ENCODE peak calls at places on chromosomes 3 and 15, in five cellular contexts. F is pancreas; S is adipocyte; Z is CD8-positive, alpha-beta T cell; M is prostate gland. Y is an unnamed sample. For H3K36me3 and H3K4me1, the result is how much of the 10 kb centered on the place peaks cover.

GRCh38 chr3:18501679-18502343 is 76.7 kb upstream of the SATB1 start:
- DNase-seq in F (no peak), S (no peak), Z (no peak), M (no peak), Y (no peak)

GRCh38 chr3:196804775-196805174 is 62.9 kb upstream of the SENP5 start:
- DNase-seq in F (no peak), S (no peak), Z (no peak), M (no peak), Y (no peak)

GRCh38 chr3:141373768-141374526 is 5.6 kb downstream of the ZBTB38 start:
- DNase-seq in F (no peak), S (no peak), Z (no peak), M (no peak), Y (no peak)

GRCh38 chr3:89474333-89475130 is 367.1 kb downstream of the EPHA3 start:
- DNase-seq in F (no peak), S (no peak), Z (no peak), M (no peak), Y (no peak)

GRCh38 chr3:133492159-133492860 is 81.2 kb upstream of the CDV3 start:
- DNase-seq in F (no peak), S (no peak), Z (no peak), M (no peak), Y (no peak)

GRCh38 chr3:136838641-136839555 is 20.0 kb downstream of the SLC35G2 start:
- DNase-seq in F (no peak), S (peak), Z (no peak), M (no peak), Y (no peak)

GRCh38 chr3:46298871-46299607 is 54.9 kb upstream of the CCR2 start:
- DNase-seq in F (no peak), S (no peak), Z (no peak), M (no peak), Y (no peak)

GRCh38 chr3:162760789-162761188 is 1264.2 kb downstream of the OTOL1 start:
- DNase-seq in F (no peak), S (no peak), Z (no peak), M (no peak), Y (no peak)

GRCh38 chr15:88956906-88957305 is 43.7 kb upstream of the MFGE8 start:
- DNase-seq in F (no peak), S (peak), Z (no peak), M (no peak), Y (no peak)

GRCh38 chr3:115658337-115659181 is 35.2 kb downstream of the GAP43 start:
- DNase-seq in F (peak), S (peak), Z (peak), M (peak), Y (peak)

GRCh38 chr3:17795733-17796132 is 53.3 kb upstream of the TBC1D5 start:
- DNase-seq in F (no peak), S (no peak), Z (no peak), M (no peak), Y (no peak)

GRCh38 chr3:197023998-197024651 is 5.5 kb downstream of the MELTF start:
- DNase-seq in F (no peak), S (no peak), Z (no peak), M (no peak), Y (no peak)

GRCh38 chr3:39189648-39190269 is 2.6 kb downstream of the XIRP1 start:
- DNase-seq in F (peak), S (peak), Z (peak), M (peak), Y (peak)

GRCh38 chr15:62262305-62262941 is 97.3 kb upstream of the C2CD4B start:
- DNase-seq in F (no peak), S (no peak), Z (no peak), M (no peak), Y (no peak)

GRCh38 chr15:95018888-95019545 is 787.7 kb downstream of the MCTP2 start:
- DNase-seq in F (no peak), S (peak), Z (no peak), M (no peak), Y (no peak)

GRCh38 chr15:27670481-27670880 is 428.6 kb downstream of the OCA2 start:
- DNase-seq in F (no peak), S (no peak), Z (no peak), M (no peak), Y (no peak)

GRCh38 chr3:43581343-43581742 is 40.5 kb downstream of the ANO10 start:
- DNase-seq in F (no peak), S (no peak), Z (no peak), M (no peak), Y (no peak)

GRCh38 chr15:42994546-42994945 is 74.0 kb upstream of the TTBK2 start:
- DNase-seq in F (no peak), S (peak), Z (no peak), M (no peak), Y (no peak)

GRCh38 chr15:67685008-67685599 is 140.2 kb upstream of the SKOR1 start:
- DNase-seq in F (no peak), S (peak), Z (no peak), M (no peak), Y (no peak)

GRCh38 chr3:122977645-122978466 is 49.7 kb downstream of the SEMA5B start:
- DNase-seq in F (no peak), S (peak), Z (no peak), M (no peak), Y (no peak)

GRCh38 chr3:191321019-191321767 is 8.0 kb upstream of the CCDC50 start:
- DNase-seq in F (no peak), S (no peak), Z (no peak), M (no peak), Y (no peak)

GRCh38 chr3:191320316-191320715 is 8.9 kb upstream of the CCDC50 start:
- DNase-seq in F (no peak), S (no peak), Z (no peak), M (no peak), Y (no peak)

GRCh38 chr3:191314109-191314728 is 15.0 kb upstream of the CCDC50 start:
- DNase-seq in F (no peak), S (no peak), Z (no peak), M (no peak), Y (no peak)

DNA sequence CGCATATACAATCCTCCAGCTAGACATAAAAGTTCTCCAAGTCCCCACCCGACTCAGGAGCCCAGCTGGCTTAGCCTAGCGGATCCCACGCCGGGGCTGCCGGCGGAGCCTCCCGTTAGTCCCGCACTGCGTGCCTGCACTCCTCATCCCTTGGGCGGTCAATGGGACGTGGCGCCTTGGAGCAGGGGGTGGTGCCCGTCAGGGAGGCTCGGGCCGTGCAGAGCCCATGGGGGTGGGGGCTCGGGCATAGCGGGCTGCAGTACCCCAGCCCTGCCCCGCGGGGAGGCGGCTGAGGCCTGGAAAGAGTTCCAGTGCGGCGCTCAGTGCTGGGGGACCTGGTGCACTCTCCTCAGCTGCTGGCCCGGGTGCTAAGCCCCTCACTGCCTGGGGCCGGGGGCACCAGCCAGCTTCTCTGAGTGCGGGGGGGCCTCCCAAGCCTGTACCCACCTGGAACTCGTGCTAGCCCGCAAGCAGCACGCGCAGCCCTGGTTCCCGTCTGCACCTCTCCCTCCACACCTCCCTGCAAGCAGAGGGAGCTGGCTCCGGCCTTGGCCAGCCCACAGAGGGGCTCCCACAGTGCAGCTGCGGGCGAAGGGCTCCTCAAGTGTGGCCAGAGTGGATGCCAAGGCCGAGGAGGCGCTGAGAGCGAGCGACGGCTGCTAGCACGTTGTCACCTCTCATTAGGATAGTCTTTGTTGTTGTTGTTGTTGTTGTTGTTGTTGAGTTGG is 12.2 kb upstream of the CCDC50 start:
- DNase-seq in F (no peak), S (no peak), Z (no peak), M (no peak), Y (no peak)
- H3K36me3 ChIP-seq in F (under half), S (under half), Z (under half), M (under half), Y (under half)

GRCh38 chr15:64017082-64017588 is 29.1 kb downstream of the DAPK2 start:
- DNase-seq in F (no peak), S (peak), Z (no peak), M (no peak), Y (no peak)
- H3K4me1 ChIP-seq in F (under half), S (under half), Z (under half), M (under half), Y (half or more)

DNA sequence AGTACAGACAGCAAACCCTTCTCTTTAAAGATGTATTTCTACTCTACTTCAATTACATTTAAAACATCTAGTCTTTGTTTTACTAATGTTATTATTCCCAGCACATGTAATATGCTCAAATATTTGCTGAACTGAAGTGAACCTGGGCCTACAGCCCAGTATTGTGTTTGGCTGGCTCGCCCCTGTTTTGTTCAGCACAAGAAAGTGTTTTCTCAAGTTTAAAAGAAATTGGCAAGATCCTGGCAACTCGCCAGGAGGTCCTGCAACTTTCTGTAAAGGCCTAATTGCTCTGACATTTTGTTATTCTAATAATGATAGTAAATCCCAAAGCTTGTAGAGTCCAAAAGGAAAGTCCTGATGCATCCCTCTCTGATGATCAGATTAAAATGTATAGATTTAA is 35.9 kb upstream of the TMOD3 start:
- DNase-seq in F (peak), S (peak), Z (no peak), M (peak), Y (peak)
- H3K36me3 ChIP-seq in F (under half), S (under half), Z (under half), M (under half), Y (under half)

GRCh38 chr15:73950479-73951043 is 24.3 kb downstream of the LOXL1 start:
- DNase-seq in F (no peak), S (no peak), Z (no peak), M (no peak), Y (no peak)

GRCh38 chr15:73947651-73948050 is 21.4 kb downstream of the LOXL1 start:
- DNase-seq in F (no peak), S (no peak), Z (no peak), M (no peak), Y (no peak)

GRCh38 chr15:73948396-73948795 is 22.1 kb downstream of the LOXL1 start:
- DNase-seq in F (no peak), S (no peak), Z (no peak), M (no peak), Y (no peak)

GRCh38 chr15:73949496-73949895 is 23.2 kb downstream of the LOXL1 start:
- DNase-seq in F (no peak), S (no peak), Z (no peak), M (no peak), Y (no peak)

DNA sequence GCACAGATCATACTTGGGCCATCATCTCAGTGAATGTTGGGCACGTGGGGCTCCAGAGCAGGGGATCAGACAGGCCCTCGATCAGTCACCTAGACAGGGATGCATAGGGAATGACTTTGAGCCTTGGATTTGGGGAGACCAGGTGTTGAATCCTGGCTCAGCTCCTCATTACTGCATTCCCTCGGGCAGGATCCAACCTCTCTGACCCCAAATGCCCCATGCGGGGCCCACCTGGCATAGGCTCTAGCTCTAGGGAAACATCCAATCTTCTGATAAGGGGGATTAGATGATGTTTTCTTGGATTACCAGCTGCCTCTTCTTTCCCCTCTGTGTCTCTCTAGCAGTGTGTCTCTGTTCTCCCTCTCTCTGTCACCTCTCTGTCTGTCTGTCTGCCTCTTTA is 22.7 kb downstream of the LOXL1 start:
- DNase-seq in F (no peak), S (no peak), Z (no peak), M (no peak), Y (no peak)
- H3K4me1 ChIP-seq in F (under half), S (under half), Z (under half), M (under half), Y (under half)

DNA sequence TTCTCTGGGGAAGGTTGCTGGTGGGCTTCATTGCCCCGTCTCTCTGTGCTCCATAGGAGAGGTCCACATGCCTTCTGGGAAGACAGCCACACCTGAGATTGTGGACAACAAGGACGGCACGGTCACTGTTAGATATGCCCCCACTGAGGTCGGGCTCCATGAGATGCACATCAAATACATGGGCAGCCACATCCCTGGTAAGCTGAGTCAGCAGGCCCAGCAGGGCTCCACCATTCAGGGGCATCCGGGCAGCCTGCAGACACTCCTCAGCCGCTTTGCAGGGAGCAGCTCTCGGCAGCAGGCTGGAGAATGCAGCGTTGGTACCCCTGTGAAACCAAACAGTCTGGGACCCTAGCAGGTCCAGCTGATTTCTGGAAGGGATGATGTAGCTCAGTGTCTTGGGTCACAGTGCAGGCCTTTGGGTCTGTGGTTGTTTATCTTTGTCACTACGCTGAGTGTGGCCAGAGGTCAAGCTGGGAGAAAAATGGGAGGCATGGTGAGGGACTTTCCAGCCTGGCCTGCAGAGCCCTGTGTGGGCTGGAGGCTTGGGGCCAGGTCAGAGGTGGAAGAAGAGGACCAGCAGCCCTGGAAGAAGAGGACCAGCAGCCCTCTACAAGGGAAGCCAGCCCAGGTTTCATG is 67.2 kb downstream of the DNASE1L3 start:
- DNase-seq in F (no peak), S (no peak), Z (no peak), M (no peak), Y (no peak)
- H3K36me3 ChIP-seq in F (under half), S (half or more), Z (under half), M (under half), Y (half or more)

DNA sequence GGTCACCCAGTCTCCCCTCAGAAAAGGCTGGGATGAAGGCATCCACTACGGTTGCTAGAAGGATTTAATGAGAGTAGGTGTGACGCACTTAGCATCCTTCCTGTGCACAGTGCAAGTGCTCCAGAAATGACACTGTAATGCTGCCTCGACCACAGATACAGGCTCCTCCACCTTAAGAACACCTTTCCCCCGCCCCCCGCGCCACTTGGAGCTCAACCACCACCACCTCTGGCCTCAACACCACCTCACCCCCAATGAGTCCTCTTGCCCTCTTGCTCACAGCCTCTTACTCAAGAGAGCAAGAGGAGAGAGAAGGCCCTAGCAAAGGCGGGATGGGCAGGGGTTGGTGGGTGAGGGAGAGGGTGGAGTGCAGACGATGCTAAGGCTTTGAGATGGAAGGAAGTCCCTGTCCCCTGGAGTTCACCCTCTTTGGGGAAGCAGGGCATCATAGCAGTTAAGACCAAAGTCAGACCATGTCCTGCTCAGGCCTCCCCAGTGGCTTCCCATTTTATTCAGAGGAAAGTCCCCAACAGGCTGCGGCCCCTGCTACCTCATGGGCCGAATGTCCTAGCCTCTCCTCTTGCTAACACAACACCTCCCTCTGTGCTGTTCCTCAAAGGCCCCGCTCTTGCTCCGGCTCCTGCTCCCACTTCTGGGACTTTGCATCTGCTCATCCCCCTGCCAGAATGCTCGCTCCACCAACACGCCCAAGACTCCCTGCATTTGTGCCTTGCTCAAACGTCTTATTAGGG is 8.3 kb downstream of the STARD5 start:
- DNase-seq in F (no peak), S (no peak), Z (no peak), M (no peak), Y (no peak)
- H3K4me1 ChIP-seq in F (under half), S (under half), Z (half or more), M (under half), Y (under half)

GRCh38 chr15:40198364-40199085 is 37.7 kb downstream of the BUB1B start:
- DNase-seq in F (no peak), S (no peak), Z (no peak), M (no peak), Y (no peak)
- H3K36me3 ChIP-seq in F (under half), S (under half), Z (under half), M (under half), Y (under half)

GRCh38 chr3:129562803-129563202 is 19.8 kb downstream of the H1-8 start:
- DNase-seq in F (no peak), S (no peak), Z (no peak), M (no peak), Y (no peak)

GRCh38 chr3:129560269-129560787 is 17.4 kb downstream of the H1-8 start:
- DNase-seq in F (no peak), S (peak), Z (no peak), M (no peak), Y (no peak)

GRCh38 chr3:129560931-129561594 is 18.1 kb downstream of the H1-8 start:
- DNase-seq in F (no peak), S (peak), Z (no peak), M (no peak), Y (peak)

GRCh38 chr3:129563332-129563731 is 20.4 kb downstream of the H1-8 start:
- DNase-seq in F (no peak), S (no peak), Z (no peak), M (no peak), Y (no peak)

GRCh38 chr3:129561619-129562248 is 18.8 kb downstream of the H1-8 start:
- DNase-seq in F (no peak), S (no peak), Z (no peak), M (no peak), Y (no peak)
- H3K4me1 ChIP-seq in F (under half), S (half or more), Z (under half), M (under half), Y (under half)

DNA sequence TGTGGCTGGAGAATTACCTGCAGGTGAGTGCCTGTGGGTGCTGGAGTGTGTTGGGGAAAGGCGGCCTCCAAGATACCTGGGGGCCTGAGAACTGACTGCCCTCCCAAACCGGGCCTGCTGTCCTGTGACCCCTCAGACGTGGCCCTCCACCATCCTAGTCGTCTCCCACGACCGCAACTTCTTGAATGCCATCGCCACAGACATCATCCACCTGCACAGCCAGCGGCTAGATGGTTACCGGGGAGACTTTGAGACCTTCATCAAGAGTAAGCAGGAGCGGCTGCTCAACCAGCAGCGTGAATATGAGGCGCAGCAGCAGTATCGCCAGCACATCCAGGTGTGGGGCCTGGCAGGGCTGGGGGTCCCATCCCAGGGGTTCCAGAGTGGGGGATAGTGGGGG is 3.4 kb downstream of the ABCF3 start:
- DNase-seq in F (no peak), S (no peak), Z (no peak), M (no peak), Y (no peak)
- H3K36me3 ChIP-seq in F (under half), S (half or more), Z (under half), M (under half), Y (half or more)

GRCh38 chr15:38991126-38991525 is 426.5 kb upstream of the RASGRP1 start:
- DNase-seq in F (no peak), S (peak), Z (no peak), M (no peak), Y (no peak)

GRCh38 chr15:38994310-38994709 is 429.7 kb upstream of the RASGRP1 start:
- DNase-seq in F (no peak), S (no peak), Z (no peak), M (no peak), Y (no peak)

GRCh38 chr15:38996111-38996541 is 431.5 kb upstream of the RASGRP1 start:
- DNase-seq in F (no peak), S (peak), Z (no peak), M (no peak), Y (no peak)

GRCh38 chr15:38992541-38993334 is 428.1 kb upstream of the RASGRP1 start:
- DNase-seq in F (no peak), S (no peak), Z (no peak), M (no peak), Y (no peak)

DNA sequence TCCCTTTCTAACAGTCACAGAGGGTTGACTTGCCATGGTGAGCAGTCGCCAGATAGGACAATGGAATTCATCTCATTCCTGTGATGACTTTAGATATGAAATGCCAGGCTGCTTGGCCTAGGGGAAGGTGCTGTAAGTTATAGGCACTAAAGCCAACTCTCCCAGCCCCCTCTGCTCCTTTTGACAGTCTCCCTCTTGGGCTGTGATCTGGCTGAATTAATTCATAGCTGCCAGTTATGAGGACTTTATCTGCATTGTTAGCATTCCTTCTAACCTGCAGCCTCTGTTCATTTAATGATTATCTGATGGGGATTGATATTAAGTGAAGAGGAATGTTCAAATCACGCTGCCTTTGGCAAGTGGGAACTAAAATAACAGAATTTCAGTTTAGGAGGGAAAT is 427.1 kb upstream of the RASGRP1 start:
- DNase-seq in F (no peak), S (no peak), Z (no peak), M (no peak), Y (no peak)
- H3K4me1 ChIP-seq in F (under half), S (under half), Z (under half), M (under half), Y (under half)